ENCODE peak calls at places on chromosomes 16 and 17, in nine cellular contexts. M, U, I, R, O, E, Q, Z and D are unnamed samples.
A peak's percentile ranks its signal among the peaks of the same experiment; 100 is the strongest.

GRCh38 chr17:21425736-21426135 is 49.6 kb downstream of the KCNJ12 start:
- DNase-seq in M (no peak), Z (no peak), R (no peak), O (peak; percentile 28), U (no peak), I (no peak), Q (no peak), E (no peak), D (no peak)

GRCh38 chr16:60331168-60331567 is 1597.1 kb upstream of the GOT2 start:
- DNase-seq in O (no peak), Z (no peak), U (no peak), M (no peak), I (no peak), E (no peak), Q (no peak), R (no peak), D (no peak)

GRCh38 chr16:30040221-30040620 is 9.2 kb upstream of the TLCD3B start:
- DNase-seq in Z (no peak), Q (no peak), M (no peak), I (no peak), O (no peak), E (no peak), U (no peak), R (no peak), D (no peak)

GRCh38 chr17:71334041-71334781 is 786.6 kb upstream of the SOX9 start:
- DNase-seq in Q (no peak), E (peak; percentile 39), I (no peak), U (no peak), M (peak; percentile 8), O (peak; percentile 16), Z (no peak), R (no peak), D (no peak)

GRCh38 chr16:16004314-16004749 is 54.9 kb downstream of the ABCC1 start:
- DNase-seq in Z (no peak), E (peak; percentile 96), U (peak; percentile 87), O (peak; percentile 84), M (no peak), R (no peak), I (no peak), Q (no peak), D (peak; percentile 75)

GRCh38 chr16:27665881-27666280 is 115.9 kb downstream of the KATNIP start:
- DNase-seq in E (no peak), Q (no peak), I (no peak), O (no peak), R (no peak), Z (no peak), M (no peak), U (peak; percentile 55), D (no peak)

GRCh38 chr17:83050651-83051422 is 28.6 kb upstream of the METRNL start:
- DNase-seq in Z (no peak), R (peak; percentile 63), U (no peak), I (no peak), M (no peak), E (no peak), Q (no peak), O (no peak), D (no peak)

GRCh38 chr16:22782299-22782698 is 31.7 kb upstream of the HS3ST2 start:
- DNase-seq in O (no peak), R (no peak), Z (no peak), M (peak; percentile 15), I (no peak), Q (no peak), E (no peak), U (no peak), D (no peak)

GRCh38 chr17:77036841-77037381 is 103.9 kb upstream of the SEC14L1 start:
- DNase-seq in U (peak; percentile 6), O (no peak), R (no peak), I (no peak), Z (no peak), Q (peak; percentile 42), M (no peak), E (no peak), D (no peak)

GRCh38 chr16:20910781-20911321 is 10.3 kb downstream of the LYRM1 start:
- DNase-seq in O (peak; percentile 95), U (peak; percentile 90), Q (no peak), I (no peak), M (no peak), Z (no peak), E (peak; percentile 88), R (no peak), D (peak; percentile 65)

GRCh38 chr16:81697321-81697885 is 81.7 kb upstream of the PLCG2 start:
- DNase-seq in M (peak; percentile 65), U (peak; percentile 43), Z (no peak), Q (peak; percentile 73), E (peak; percentile 60), O (peak; percentile 54), I (peak; percentile 20), R (peak; percentile 71), D (peak; percentile 51)

GRCh38 chr16:30896203-30896889 is at the start of gene CTF1:
- DNase-seq in Z (peak; percentile 91), M (peak; percentile 92), R (peak; percentile 61), Q (no peak), I (peak; percentile 65), O (peak; percentile 68), E (peak; percentile 88), U (peak; percentile 85), D (peak; percentile 68)

GRCh38 chr16:29959293-29959692 is 2.6 kb upstream of the TMEM219 start:
- DNase-seq in O (no peak), Z (peak; percentile 45), Q (no peak), R (no peak), E (no peak), M (no peak), U (no peak), I (no peak), D (no peak)

GRCh38 chr17:6796887-6797490 is 21.0 kb downstream of the FBXO39 start:
- DNase-seq in M (no peak), O (peak; percentile 78), R (no peak), Z (no peak), U (no peak), E (no peak), I (no peak), Q (no peak), D (no peak)

GRCh38 chr16:72604375-72604774 is 432.4 kb upstream of the PMFBP1 start:
- DNase-seq in I (no peak), M (no peak), Z (no peak), E (no peak), U (no peak), R (no peak), Q (peak; percentile 24), O (no peak), D (no peak)

GRCh38 chr17:55570360-55570759 is 59.1 kb upstream of the SMIM36 start:
- DNase-seq in I (no peak), Z (no peak), M (no peak), R (no peak), E (no peak), U (no peak), O (no peak), Q (no peak), D (no peak)

GRCh38 chr17:68288804-68289203 is 2.1 kb downstream of the SLC16A6 start:
- DNase-seq in U (no peak), Q (peak; percentile 52), M (peak; percentile 25), O (no peak), R (no peak), E (no peak), Z (no peak), I (no peak), D (no peak)
- TF ChIP-seq CTCF in U (no peak), Q (no peak), M (peak; percentile 3), O (no peak), R (no peak), E (no peak), Z (no peak), I (no peak), D (peak; percentile 17)

GRCh38 chr17:48663134-48663924 is 37.2 kb upstream of the HOXB9 start:
- DNase-seq in U (no peak), E (no peak), I (no peak), M (no peak), O (no peak), Z (no peak), R (no peak), Q (no peak), D (no peak)
- TF ChIP-seq CTCF in U (no peak), E (no peak), I (peak; percentile 8), M (peak; percentile 20), O (peak; percentile 14), Z (no peak), R (no peak), Q (no peak), D (peak; percentile 34)

DNA sequence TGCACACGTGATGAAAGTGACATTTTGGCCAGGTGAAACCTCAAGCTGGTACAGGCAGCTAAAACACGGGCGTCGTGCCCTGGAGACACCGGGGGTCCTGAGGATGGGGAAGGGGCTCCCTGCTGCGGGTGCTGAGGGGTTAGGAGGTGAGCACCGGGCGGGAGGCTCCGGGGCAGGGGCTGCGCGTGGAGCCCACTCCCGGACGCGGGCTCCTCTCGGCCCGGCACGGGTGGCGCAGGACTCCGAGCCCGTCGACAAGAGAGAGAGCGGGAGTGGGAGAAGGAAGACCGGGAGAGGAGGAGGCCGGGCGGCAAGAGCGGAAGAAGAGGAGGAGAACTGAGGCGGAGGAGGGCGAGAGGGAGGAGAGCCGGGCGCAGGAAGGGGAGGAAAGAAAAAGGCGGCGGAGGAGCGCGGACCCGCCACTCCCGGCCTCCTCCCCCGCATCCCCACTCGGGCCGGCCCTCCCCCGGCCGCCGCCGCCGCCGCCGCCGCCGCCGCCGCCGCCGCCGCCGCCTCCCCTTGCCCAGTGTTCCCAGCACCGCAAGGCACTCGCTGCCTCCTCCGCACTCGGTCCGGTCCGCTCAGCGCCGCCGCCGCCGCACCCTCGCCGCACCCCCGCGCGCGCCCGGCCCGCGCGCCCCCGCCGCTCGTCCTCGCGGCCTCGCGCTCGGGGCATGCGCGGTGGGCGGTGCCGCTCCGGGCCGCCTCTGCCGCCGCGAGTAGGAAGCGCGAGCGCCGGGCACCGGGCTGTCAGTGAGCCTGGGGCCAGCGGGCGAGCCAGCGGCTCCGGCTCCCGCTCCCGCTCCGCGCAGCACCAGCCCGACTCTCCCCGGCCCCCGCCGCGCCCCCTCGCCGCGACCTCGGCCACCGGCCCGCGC is at the start of gene PRKCA:
- DNase-seq in M (peak; percentile 92), U (peak; percentile 70), Q (peak; percentile 76), R (peak; percentile 75), E (peak; percentile 72), O (peak; percentile 58), Z (peak; percentile 82), I (peak; percentile 53), D (peak; percentile 41)
- TF ChIP-seq CTCF in M (no peak), U (no peak), Q (no peak), R (no peak), E (no peak), O (no peak), Z (no peak), I (no peak), D (no peak)

DNA sequence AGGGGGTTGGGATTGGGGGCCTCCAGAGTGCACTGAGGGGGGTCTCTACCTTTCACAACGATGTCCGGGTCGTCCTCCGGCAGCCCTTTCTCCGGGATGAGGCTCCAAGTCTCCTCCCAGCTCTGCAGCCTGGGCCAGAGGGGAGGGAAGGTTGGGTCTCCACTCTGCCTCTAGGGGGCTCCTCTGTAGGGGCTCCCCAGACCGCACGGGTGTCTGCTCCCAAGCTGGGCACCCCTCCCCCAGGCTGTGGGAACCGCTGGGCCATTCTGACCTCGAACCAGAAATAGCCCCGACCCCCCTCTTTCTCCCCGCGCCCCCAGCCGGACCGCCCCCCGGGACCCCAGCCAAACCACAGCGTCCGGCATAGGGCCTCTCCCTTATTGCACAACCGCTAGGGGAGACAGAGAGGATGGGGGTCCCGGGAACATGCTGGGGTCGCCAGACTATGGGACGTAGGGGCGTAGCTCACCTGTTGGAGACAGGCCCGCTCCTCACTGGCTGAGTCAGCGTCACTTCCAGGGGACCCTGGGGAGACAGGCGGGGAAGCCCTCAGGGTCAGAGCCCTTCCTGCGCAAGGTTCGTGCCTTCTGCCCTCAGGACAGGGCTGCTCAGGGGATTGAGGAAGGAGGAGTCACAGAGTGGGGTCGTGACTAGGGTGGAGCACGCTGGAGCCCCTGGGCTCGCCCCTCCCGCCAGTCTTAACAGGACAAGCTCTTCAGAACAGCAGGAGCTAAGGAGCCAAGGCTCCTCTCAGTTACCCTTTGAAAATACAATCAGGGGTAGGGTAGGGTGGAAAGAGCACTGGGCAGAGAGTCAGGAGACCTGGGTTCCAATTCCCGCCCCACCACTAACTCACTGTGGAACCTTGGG is 2.7 kb downstream of the PLEKHH3 start:
- DNase-seq in R (peak; percentile 57), I (no peak), O (peak; percentile 66), U (peak; percentile 64), E (peak; percentile 82), M (peak; percentile 74), Z (peak; percentile 88), Q (peak; percentile 75), D (no peak)
- TF ChIP-seq CTCF in R (peak; percentile 19), I (peak; percentile 55), O (peak; percentile 52), U (peak; percentile 67), E (peak; percentile 65), M (peak; percentile 63), Z (peak; percentile 25), Q (peak; percentile 77), D (peak; percentile 77)